ENCODE peak calls at places on chromosomes 7 and 10, in seven cellular contexts. One of them, this sample, is unnamed.

GRCh38 chr7:128082431-128082830 is 51.2 kb upstream of the LRRC4 start:
- DNase-seq in hippocampal formation: no peak
- DNase-seq in stimulated activated CD8-positive, alpha-beta memory T cell treated with anti-CD3 and anti-CD28 coated beads, Interleukin-7, amount 100 ng/mL, for 24 hours: no peak
- DNase-seq in activated T-helper 1 cell treated with anti-CD3 and anti-CD28 coated beads, Interleukin-2, amount 50 U/mL, for 16 hours: no peak
- DNase-seq in ureter: no peak
- DNase-seq in Right ventricle myocardium superior: peak
- DNase-seq in GM04503: no peak
- DNase-seq in this sample: no peak

GRCh38 chr7:110775046-110775445 is 315.9 kb upstream of the LRRN3 start:
- DNase-seq in Right ventricle myocardium superior: no peak
- DNase-seq in ureter: no peak
- DNase-seq in hippocampal formation: no peak
- DNase-seq in stimulated activated CD8-positive, alpha-beta memory T cell treated with anti-CD3 and anti-CD28 coated beads, Interleukin-7, amount 100 ng/mL, for 24 hours: no peak
- DNase-seq in GM04503: no peak
- DNase-seq in activated T-helper 1 cell treated with anti-CD3 and anti-CD28 coated beads, Interleukin-2, amount 50 U/mL, for 16 hours: no peak
- DNase-seq in this sample: no peak

GRCh38 chr10:34655286-34656170 is 159.6 kb downstream of the PARD3 start:
- DNase-seq in activated T-helper 1 cell treated with anti-CD3 and anti-CD28 coated beads, Interleukin-2, amount 50 U/mL, for 16 hours: no peak
- DNase-seq in hippocampal formation: peak
- DNase-seq in GM04503: peak
- DNase-seq in ureter: peak
- DNase-seq in stimulated activated CD8-positive, alpha-beta memory T cell treated with anti-CD3 and anti-CD28 coated beads, Interleukin-7, amount 100 ng/mL, for 24 hours: no peak
- DNase-seq in Right ventricle myocardium superior: no peak
- DNase-seq in this sample: no peak

GRCh38 chr7:81693080-81693479 is 76.8 kb downstream of the HGF start:
- DNase-seq in stimulated activated CD8-positive, alpha-beta memory T cell treated with anti-CD3 and anti-CD28 coated beads, Interleukin-7, amount 100 ng/mL, for 24 hours: no peak
- DNase-seq in ureter: no peak
- DNase-seq in hippocampal formation: no peak
- DNase-seq in activated T-helper 1 cell treated with anti-CD3 and anti-CD28 coated beads, Interleukin-2, amount 50 U/mL, for 16 hours: no peak
- DNase-seq in Right ventricle myocardium superior: no peak
- DNase-seq in GM04503: no peak
- DNase-seq in this sample: no peak

GRCh38 chr7:113918946-113919345 is at the start of gene PPP1R3A:
- DNase-seq in GM04503: no peak
- DNase-seq in stimulated activated CD8-positive, alpha-beta memory T cell treated with anti-CD3 and anti-CD28 coated beads, Interleukin-7, amount 100 ng/mL, for 24 hours: no peak
- DNase-seq in Right ventricle myocardium superior: no peak
- DNase-seq in hippocampal formation: no peak
- DNase-seq in ureter: no peak
- DNase-seq in activated T-helper 1 cell treated with anti-CD3 and anti-CD28 coated beads, Interleukin-2, amount 50 U/mL, for 16 hours: no peak
- DNase-seq in this sample: no peak

GRCh38 chr7:14579971-14580370 is 322.6 kb downstream of the DGKB start:
- DNase-seq in activated T-helper 1 cell treated with anti-CD3 and anti-CD28 coated beads, Interleukin-2, amount 50 U/mL, for 16 hours: no peak
- DNase-seq in Right ventricle myocardium superior: no peak
- DNase-seq in hippocampal formation: no peak
- DNase-seq in stimulated activated CD8-positive, alpha-beta memory T cell treated with anti-CD3 and anti-CD28 coated beads, Interleukin-7, amount 100 ng/mL, for 24 hours: no peak
- DNase-seq in GM04503: no peak
- DNase-seq in ureter: no peak
- DNase-seq in this sample: no peak

GRCh38 chr10:31318382-31318853 is 598 bp upstream of the ZEB1 start:
- DNase-seq in ureter: peak
- DNase-seq in Right ventricle myocardium superior: no peak
- DNase-seq in GM04503: no peak
- DNase-seq in stimulated activated CD8-positive, alpha-beta memory T cell treated with anti-CD3 and anti-CD28 coated beads, Interleukin-7, amount 100 ng/mL, for 24 hours: peak
- DNase-seq in hippocampal formation: peak
- DNase-seq in activated T-helper 1 cell treated with anti-CD3 and anti-CD28 coated beads, Interleukin-2, amount 50 U/mL, for 16 hours: peak
- DNase-seq in this sample: peak

GRCh38 chr10:110872984-110873569 is 1.3 kb downstream of the PDCD4 start:
- DNase-seq in hippocampal formation: no peak
- DNase-seq in stimulated activated CD8-positive, alpha-beta memory T cell treated with anti-CD3 and anti-CD28 coated beads, Interleukin-7, amount 100 ng/mL, for 24 hours: no peak
- DNase-seq in activated T-helper 1 cell treated with anti-CD3 and anti-CD28 coated beads, Interleukin-2, amount 50 U/mL, for 16 hours: no peak
- DNase-seq in GM04503: no peak
- DNase-seq in ureter: no peak
- DNase-seq in Right ventricle myocardium superior: no peak
- DNase-seq in this sample: no peak

GRCh38 chr7:108598153-108598552 is 28.5 kb downstream of the DNAJB9 start:
- DNase-seq in Right ventricle myocardium superior: no peak
- DNase-seq in activated T-helper 1 cell treated with anti-CD3 and anti-CD28 coated beads, Interleukin-2, amount 50 U/mL, for 16 hours: no peak
- DNase-seq in GM04503: no peak
- DNase-seq in ureter: no peak
- DNase-seq in stimulated activated CD8-positive, alpha-beta memory T cell treated with anti-CD3 and anti-CD28 coated beads, Interleukin-7, amount 100 ng/mL, for 24 hours: no peak
- DNase-seq in hippocampal formation: peak
- DNase-seq in this sample: no peak

GRCh38 chr10:58512470-58513188 is at the start of gene BICC1:
- DNase-seq in activated T-helper 1 cell treated with anti-CD3 and anti-CD28 coated beads, Interleukin-2, amount 50 U/mL, for 16 hours: no peak
- DNase-seq in hippocampal formation: no peak
- DNase-seq in stimulated activated CD8-positive, alpha-beta memory T cell treated with anti-CD3 and anti-CD28 coated beads, Interleukin-7, amount 100 ng/mL, for 24 hours: no peak
- DNase-seq in Right ventricle myocardium superior: peak
- DNase-seq in ureter: peak
- DNase-seq in GM04503: no peak
- DNase-seq in this sample: no peak

GRCh38 chr10:112562122-112562521 is 115.1 kb downstream of the VTI1A start:
- DNase-seq in Right ventricle myocardium superior: no peak
- DNase-seq in GM04503: no peak
- DNase-seq in activated T-helper 1 cell treated with anti-CD3 and anti-CD28 coated beads, Interleukin-2, amount 50 U/mL, for 16 hours: no peak
- DNase-seq in ureter: no peak
- DNase-seq in stimulated activated CD8-positive, alpha-beta memory T cell treated with anti-CD3 and anti-CD28 coated beads, Interleukin-7, amount 100 ng/mL, for 24 hours: no peak
- DNase-seq in hippocampal formation: no peak
- DNase-seq in this sample: no peak

GRCh38 chr10:131113892-131114291 is 197.6 kb downstream of the TCERG1L start:
- DNase-seq in activated T-helper 1 cell treated with anti-CD3 and anti-CD28 coated beads, Interleukin-2, amount 50 U/mL, for 16 hours: no peak
- DNase-seq in stimulated activated CD8-positive, alpha-beta memory T cell treated with anti-CD3 and anti-CD28 coated beads, Interleukin-7, amount 100 ng/mL, for 24 hours: no peak
- DNase-seq in ureter: no peak
- DNase-seq in Right ventricle myocardium superior: no peak
- DNase-seq in hippocampal formation: no peak
- DNase-seq in GM04503: no peak
- DNase-seq in this sample: no peak

GRCh38 chr10:119078422-119079179 is 2.0 kb downstream of the EIF3A start:
- DNase-seq in Right ventricle myocardium superior: no peak
- DNase-seq in ureter: no peak
- DNase-seq in stimulated activated CD8-positive, alpha-beta memory T cell treated with anti-CD3 and anti-CD28 coated beads, Interleukin-7, amount 100 ng/mL, for 24 hours: no peak
- DNase-seq in GM04503: no peak
- DNase-seq in hippocampal formation: no peak
- DNase-seq in activated T-helper 1 cell treated with anti-CD3 and anti-CD28 coated beads, Interleukin-2, amount 50 U/mL, for 16 hours: no peak
- DNase-seq in this sample: no peak

GRCh38 chr10:91313761-91314520 is 93.5 kb downstream of the PCGF5 start:
- DNase-seq in ureter: no peak
- DNase-seq in hippocampal formation: peak
- DNase-seq in activated T-helper 1 cell treated with anti-CD3 and anti-CD28 coated beads, Interleukin-2, amount 50 U/mL, for 16 hours: no peak
- DNase-seq in stimulated activated CD8-positive, alpha-beta memory T cell treated with anti-CD3 and anti-CD28 coated beads, Interleukin-7, amount 100 ng/mL, for 24 hours: no peak
- DNase-seq in GM04503: no peak
- DNase-seq in Right ventricle myocardium superior: no peak
- DNase-seq in this sample: no peak

GRCh38 chr7:55235115-55235514 is 130.0 kb upstream of the LANCL2 start:
- DNase-seq in Right ventricle myocardium superior: no peak
- DNase-seq in ureter: no peak
- DNase-seq in activated T-helper 1 cell treated with anti-CD3 and anti-CD28 coated beads, Interleukin-2, amount 50 U/mL, for 16 hours: no peak
- DNase-seq in hippocampal formation: no peak
- DNase-seq in GM04503: no peak
- DNase-seq in stimulated activated CD8-positive, alpha-beta memory T cell treated with anti-CD3 and anti-CD28 coated beads, Interleukin-7, amount 100 ng/mL, for 24 hours: no peak
- DNase-seq in this sample: no peak

GRCh38 chr10:32256613-32257437 is 90.1 kb downstream of the EPC1 start:
- DNase-seq in hippocampal formation: peak
- DNase-seq in ureter: peak
- DNase-seq in activated T-helper 1 cell treated with anti-CD3 and anti-CD28 coated beads, Interleukin-2, amount 50 U/mL, for 16 hours: peak
- DNase-seq in GM04503: no peak
- DNase-seq in Right ventricle myocardium superior: peak
- DNase-seq in stimulated activated CD8-positive, alpha-beta memory T cell treated with anti-CD3 and anti-CD28 coated beads, Interleukin-7, amount 100 ng/mL, for 24 hours: peak
- DNase-seq in this sample: peak

GRCh38 chr7:130201796-130202195 is 3.4 kb downstream of the TMEM209 start:
- DNase-seq in ureter: no peak
- DNase-seq in stimulated activated CD8-positive, alpha-beta memory T cell treated with anti-CD3 and anti-CD28 coated beads, Interleukin-7, amount 100 ng/mL, for 24 hours: no peak
- DNase-seq in GM04503: no peak
- DNase-seq in activated T-helper 1 cell treated with anti-CD3 and anti-CD28 coated beads, Interleukin-2, amount 50 U/mL, for 16 hours: no peak
- DNase-seq in Right ventricle myocardium superior: no peak
- DNase-seq in hippocampal formation: no peak
- DNase-seq in this sample: no peak

GRCh38 chr10:50585921-50586739 is 37.6 kb downstream of the SGMS1 start:
- DNase-seq in activated T-helper 1 cell treated with anti-CD3 and anti-CD28 coated beads, Interleukin-2, amount 50 U/mL, for 16 hours: no peak
- DNase-seq in GM04503: no peak
- DNase-seq in Right ventricle myocardium superior: no peak
- DNase-seq in hippocampal formation: no peak
- DNase-seq in stimulated activated CD8-positive, alpha-beta memory T cell treated with anti-CD3 and anti-CD28 coated beads, Interleukin-7, amount 100 ng/mL, for 24 hours: no peak
- DNase-seq in ureter: no peak
- DNase-seq in this sample: no peak

GRCh38 chr10:30456262-30456661 is 22.3 kb downstream of the MAP3K8 start:
- DNase-seq in activated T-helper 1 cell treated with anti-CD3 and anti-CD28 coated beads, Interleukin-2, amount 50 U/mL, for 16 hours: no peak
- DNase-seq in stimulated activated CD8-positive, alpha-beta memory T cell treated with anti-CD3 and anti-CD28 coated beads, Interleukin-7, amount 100 ng/mL, for 24 hours: no peak
- DNase-seq in hippocampal formation: no peak
- DNase-seq in ureter: no peak
- DNase-seq in Right ventricle myocardium superior: no peak
- DNase-seq in GM04503: no peak
- DNase-seq in this sample: no peak

GRCh38 chr7:152899004-152899403 is 139.5 kb downstream of the ACTR3B start:
- DNase-seq in ureter: no peak
- DNase-seq in GM04503: no peak
- DNase-seq in stimulated activated CD8-positive, alpha-beta memory T cell treated with anti-CD3 and anti-CD28 coated beads, Interleukin-7, amount 100 ng/mL, for 24 hours: no peak
- DNase-seq in hippocampal formation: no peak
- DNase-seq in Right ventricle myocardium superior: no peak
- DNase-seq in activated T-helper 1 cell treated with anti-CD3 and anti-CD28 coated beads, Interleukin-2, amount 50 U/mL, for 16 hours: no peak
- DNase-seq in this sample: no peak

GRCh38 chr10:28505359-28505959 is 27.5 kb upstream of the WAC start:
- DNase-seq in activated T-helper 1 cell treated with anti-CD3 and anti-CD28 coated beads, Interleukin-2, amount 50 U/mL, for 16 hours: no peak
- DNase-seq in hippocampal formation: no peak
- DNase-seq in ureter: no peak
- DNase-seq in stimulated activated CD8-positive, alpha-beta memory T cell treated with anti-CD3 and anti-CD28 coated beads, Interleukin-7, amount 100 ng/mL, for 24 hours: no peak
- DNase-seq in GM04503: no peak
- DNase-seq in Right ventricle myocardium superior: no peak
- DNase-seq in this sample: no peak

GRCh38 chr7:48548667-48549066 is 375.7 kb upstream of the CDC14C start:
- DNase-seq in hippocampal formation: no peak
- DNase-seq in GM04503: no peak
- DNase-seq in stimulated activated CD8-positive, alpha-beta memory T cell treated with anti-CD3 and anti-CD28 coated beads, Interleukin-7, amount 100 ng/mL, for 24 hours: no peak
- DNase-seq in ureter: no peak
- DNase-seq in activated T-helper 1 cell treated with anti-CD3 and anti-CD28 coated beads, Interleukin-2, amount 50 U/mL, for 16 hours: no peak
- DNase-seq in Right ventricle myocardium superior: no peak
- DNase-seq in this sample: no peak

GRCh38 chr10:13970231-13970966 is 360.3 kb downstream of the FRMD4A start:
- DNase-seq in activated T-helper 1 cell treated with anti-CD3 and anti-CD28 coated beads, Interleukin-2, amount 50 U/mL, for 16 hours: no peak
- DNase-seq in GM04503: no peak
- DNase-seq in Right ventricle myocardium superior: no peak
- DNase-seq in hippocampal formation: no peak
- DNase-seq in ureter: no peak
- DNase-seq in stimulated activated CD8-positive, alpha-beta memory T cell treated with anti-CD3 and anti-CD28 coated beads, Interleukin-7, amount 100 ng/mL, for 24 hours: no peak
- DNase-seq in this sample: no peak

GRCh38 chr7:25968205-25968993 is 183.6 kb upstream of the NFE2L3 start:
- DNase-seq in hippocampal formation: no peak
- DNase-seq in GM04503: no peak
- DNase-seq in Right ventricle myocardium superior: no peak
- DNase-seq in ureter: no peak
- DNase-seq in activated T-helper 1 cell treated with anti-CD3 and anti-CD28 coated beads, Interleukin-2, amount 50 U/mL, for 16 hours: no peak
- DNase-seq in stimulated activated CD8-positive, alpha-beta memory T cell treated with anti-CD3 and anti-CD28 coated beads, Interleukin-7, amount 100 ng/mL, for 24 hours: no peak
- DNase-seq in this sample: no peak

GRCh38 chr7:47288060-47288459 is 293.9 kb downstream of the TNS3 start:
- DNase-seq in ureter: no peak
- DNase-seq in GM04503: no peak
- DNase-seq in Right ventricle myocardium superior: peak
- DNase-seq in stimulated activated CD8-positive, alpha-beta memory T cell treated with anti-CD3 and anti-CD28 coated beads, Interleukin-7, amount 100 ng/mL, for 24 hours: no peak
- DNase-seq in activated T-helper 1 cell treated with anti-CD3 and anti-CD28 coated beads, Interleukin-2, amount 50 U/mL, for 16 hours: no peak
- DNase-seq in hippocampal formation: no peak
- DNase-seq in this sample: no peak

GRCh38 chr10:24721254-24722106 is 2.2 kb downstream of the ARHGAP21 start:
- DNase-seq in stimulated activated CD8-positive, alpha-beta memory T cell treated with anti-CD3 and anti-CD28 coated beads, Interleukin-7, amount 100 ng/mL, for 24 hours: no peak
- DNase-seq in ureter: no peak
- DNase-seq in hippocampal formation: no peak
- DNase-seq in activated T-helper 1 cell treated with anti-CD3 and anti-CD28 coated beads, Interleukin-2, amount 50 U/mL, for 16 hours: no peak
- DNase-seq in Right ventricle myocardium superior: peak
- DNase-seq in GM04503: no peak
- DNase-seq in this sample: no peak

GRCh38 chr7:18978108-18978495 is 139.3 kb downstream of the TWIST1 start:
- DNase-seq in ureter: no peak
- DNase-seq in GM04503: peak
- DNase-seq in hippocampal formation: peak
- DNase-seq in stimulated activated CD8-positive, alpha-beta memory T cell treated with anti-CD3 and anti-CD28 coated beads, Interleukin-7, amount 100 ng/mL, for 24 hours: no peak
- DNase-seq in activated T-helper 1 cell treated with anti-CD3 and anti-CD28 coated beads, Interleukin-2, amount 50 U/mL, for 16 hours: no peak
- DNase-seq in Right ventricle myocardium superior: no peak
- DNase-seq in this sample: no peak

This sample was measured in omental fat pad.